ENCODE peak calls at places on chromosomes 6 and 20, in seven cellular contexts. One of them, this sample, is unnamed.

GRCh38 chr6:3549314-3549940 is 92.6 kb upstream of the SLC22A23 start:
- ATAC-seq in activated naive CD4-positive, alpha-beta T cell treated with anti-CD3 and anti-CD28 coated beads, Interleukin-2, amount 50 U/mL, for 72 hours: no peak
- ATAC-seq in left lung: no peak
- ATAC-seq in heart left ventricle: no peak
- ATAC-seq in activated T-cell treated with anti-CD3 and anti-CD28 coated beads, Interleukin-2, amount 50 U/mL, for 72 hours: no peak
- ATAC-seq in Panc1: no peak
- ATAC-seq in activated naive CD8-positive, alpha-beta T cell treated with anti-CD3 and anti-CD28 coated beads, Interleukin-2, amount 50 U/mL, for 24 hours: no peak
- ATAC-seq in this sample: no peak

GRCh38 chr6:85372188-85372914 is 77.5 kb upstream of the NT5E start:
- ATAC-seq in activated naive CD4-positive, alpha-beta T cell treated with anti-CD3 and anti-CD28 coated beads, Interleukin-2, amount 50 U/mL, for 72 hours: no peak
- ATAC-seq in left lung: no peak
- ATAC-seq in heart left ventricle: no peak
- ATAC-seq in activated T-cell treated with anti-CD3 and anti-CD28 coated beads, Interleukin-2, amount 50 U/mL, for 72 hours: no peak
- ATAC-seq in Panc1: no peak
- ATAC-seq in activated naive CD8-positive, alpha-beta T cell treated with anti-CD3 and anti-CD28 coated beads, Interleukin-2, amount 50 U/mL, for 24 hours: peak
- ATAC-seq in this sample: no peak

GRCh38 chr20:3739926-3740599 is 7.6 kb downstream of the HSPA12B start:
- ATAC-seq in activated naive CD4-positive, alpha-beta T cell treated with anti-CD3 and anti-CD28 coated beads, Interleukin-2, amount 50 U/mL, for 72 hours: no peak
- ATAC-seq in left lung: no peak
- ATAC-seq in heart left ventricle: no peak
- ATAC-seq in activated T-cell treated with anti-CD3 and anti-CD28 coated beads, Interleukin-2, amount 50 U/mL, for 72 hours: no peak
- ATAC-seq in Panc1: peak
- ATAC-seq in activated naive CD8-positive, alpha-beta T cell treated with anti-CD3 and anti-CD28 coated beads, Interleukin-2, amount 50 U/mL, for 24 hours: no peak
- ATAC-seq in this sample: no peak

GRCh38 chr20:26209171-26209941 is 512.7 kb upstream of the ZNF337 start:
- ATAC-seq in activated naive CD4-positive, alpha-beta T cell treated with anti-CD3 and anti-CD28 coated beads, Interleukin-2, amount 50 U/mL, for 72 hours: peak
- ATAC-seq in left lung: peak
- ATAC-seq in heart left ventricle: no peak
- ATAC-seq in activated T-cell treated with anti-CD3 and anti-CD28 coated beads, Interleukin-2, amount 50 U/mL, for 72 hours: peak
- ATAC-seq in Panc1: no peak
- ATAC-seq in activated naive CD8-positive, alpha-beta T cell treated with anti-CD3 and anti-CD28 coated beads, Interleukin-2, amount 50 U/mL, for 24 hours: no peak
- ATAC-seq in this sample: no peak

GRCh38 chr20:22663528-22664025 is 79.2 kb upstream of the FOXA2 start:
- ATAC-seq in activated naive CD4-positive, alpha-beta T cell treated with anti-CD3 and anti-CD28 coated beads, Interleukin-2, amount 50 U/mL, for 72 hours: no peak
- ATAC-seq in left lung: no peak
- ATAC-seq in heart left ventricle: no peak
- ATAC-seq in activated T-cell treated with anti-CD3 and anti-CD28 coated beads, Interleukin-2, amount 50 U/mL, for 72 hours: no peak
- ATAC-seq in Panc1: no peak
- ATAC-seq in activated naive CD8-positive, alpha-beta T cell treated with anti-CD3 and anti-CD28 coated beads, Interleukin-2, amount 50 U/mL, for 24 hours: no peak
- ATAC-seq in this sample: no peak

GRCh38 chr20:35711588-35712209 is 12.5 kb downstream of the ROMO1 start:
- ATAC-seq in activated naive CD4-positive, alpha-beta T cell treated with anti-CD3 and anti-CD28 coated beads, Interleukin-2, amount 50 U/mL, for 72 hours: peak
- ATAC-seq in left lung: no peak
- ATAC-seq in heart left ventricle: no peak
- ATAC-seq in activated T-cell treated with anti-CD3 and anti-CD28 coated beads, Interleukin-2, amount 50 U/mL, for 72 hours: peak
- ATAC-seq in Panc1: no peak
- ATAC-seq in activated naive CD8-positive, alpha-beta T cell treated with anti-CD3 and anti-CD28 coated beads, Interleukin-2, amount 50 U/mL, for 24 hours: peak
- ATAC-seq in this sample: peak

GRCh38 chr20:36604952-36605308 is 649 bp upstream of the RAB5IF start:
- ATAC-seq in activated naive CD4-positive, alpha-beta T cell treated with anti-CD3 and anti-CD28 coated beads, Interleukin-2, amount 50 U/mL, for 72 hours: peak
- ATAC-seq in left lung: peak
- ATAC-seq in heart left ventricle: no peak
- ATAC-seq in activated T-cell treated with anti-CD3 and anti-CD28 coated beads, Interleukin-2, amount 50 U/mL, for 72 hours: peak
- ATAC-seq in Panc1: peak
- ATAC-seq in activated naive CD8-positive, alpha-beta T cell treated with anti-CD3 and anti-CD28 coated beads, Interleukin-2, amount 50 U/mL, for 24 hours: peak
- ATAC-seq in this sample: peak

GRCh38 chr6:90098637-90099036 is 198.0 kb downstream of the BACH2 start:
- ATAC-seq in activated naive CD4-positive, alpha-beta T cell treated with anti-CD3 and anti-CD28 coated beads, Interleukin-2, amount 50 U/mL, for 72 hours: no peak
- ATAC-seq in left lung: peak
- ATAC-seq in heart left ventricle: no peak
- ATAC-seq in activated T-cell treated with anti-CD3 and anti-CD28 coated beads, Interleukin-2, amount 50 U/mL, for 72 hours: no peak
- ATAC-seq in Panc1: no peak
- ATAC-seq in activated naive CD8-positive, alpha-beta T cell treated with anti-CD3 and anti-CD28 coated beads, Interleukin-2, amount 50 U/mL, for 24 hours: no peak
- ATAC-seq in this sample: no peak

GRCh38 chr20:47782091-47782490 is 3.2 kb downstream of the SULF2 start:
- ATAC-seq in activated naive CD4-positive, alpha-beta T cell treated with anti-CD3 and anti-CD28 coated beads, Interleukin-2, amount 50 U/mL, for 72 hours: no peak
- ATAC-seq in left lung: no peak
- ATAC-seq in heart left ventricle: no peak
- ATAC-seq in activated T-cell treated with anti-CD3 and anti-CD28 coated beads, Interleukin-2, amount 50 U/mL, for 72 hours: no peak
- ATAC-seq in Panc1: no peak
- ATAC-seq in activated naive CD8-positive, alpha-beta T cell treated with anti-CD3 and anti-CD28 coated beads, Interleukin-2, amount 50 U/mL, for 24 hours: no peak
- ATAC-seq in this sample: no peak

GRCh38 chr6:1604991-1605821 is 4.5 kb upstream of the FOXC1 start:
- ATAC-seq in activated naive CD4-positive, alpha-beta T cell treated with anti-CD3 and anti-CD28 coated beads, Interleukin-2, amount 50 U/mL, for 72 hours: no peak
- ATAC-seq in left lung: peak
- ATAC-seq in heart left ventricle: no peak
- ATAC-seq in activated T-cell treated with anti-CD3 and anti-CD28 coated beads, Interleukin-2, amount 50 U/mL, for 72 hours: no peak
- ATAC-seq in Panc1: no peak
- ATAC-seq in activated naive CD8-positive, alpha-beta T cell treated with anti-CD3 and anti-CD28 coated beads, Interleukin-2, amount 50 U/mL, for 24 hours: no peak
- ATAC-seq in this sample: peak

GRCh38 chr6:20866038-20866437 is 331.8 kb downstream of the CDKAL1 start:
- ATAC-seq in activated naive CD4-positive, alpha-beta T cell treated with anti-CD3 and anti-CD28 coated beads, Interleukin-2, amount 50 U/mL, for 72 hours: no peak
- ATAC-seq in left lung: no peak
- ATAC-seq in heart left ventricle: no peak
- ATAC-seq in activated T-cell treated with anti-CD3 and anti-CD28 coated beads, Interleukin-2, amount 50 U/mL, for 72 hours: no peak
- ATAC-seq in Panc1: no peak
- ATAC-seq in activated naive CD8-positive, alpha-beta T cell treated with anti-CD3 and anti-CD28 coated beads, Interleukin-2, amount 50 U/mL, for 24 hours: no peak
- ATAC-seq in this sample: no peak

GRCh38 chr20:51444472-51444871 is 98.0 kb downstream of the NFATC2 start:
- ATAC-seq in activated naive CD4-positive, alpha-beta T cell treated with anti-CD3 and anti-CD28 coated beads, Interleukin-2, amount 50 U/mL, for 72 hours: no peak
- ATAC-seq in left lung: no peak
- ATAC-seq in heart left ventricle: no peak
- ATAC-seq in activated T-cell treated with anti-CD3 and anti-CD28 coated beads, Interleukin-2, amount 50 U/mL, for 72 hours: no peak
- ATAC-seq in Panc1: no peak
- ATAC-seq in activated naive CD8-positive, alpha-beta T cell treated with anti-CD3 and anti-CD28 coated beads, Interleukin-2, amount 50 U/mL, for 24 hours: no peak
- ATAC-seq in this sample: no peak

GRCh38 chr6:55950071-55950814 is 74.9 kb upstream of the BMP5 start:
- ATAC-seq in activated naive CD4-positive, alpha-beta T cell treated with anti-CD3 and anti-CD28 coated beads, Interleukin-2, amount 50 U/mL, for 72 hours: no peak
- ATAC-seq in left lung: no peak
- ATAC-seq in heart left ventricle: no peak
- ATAC-seq in activated T-cell treated with anti-CD3 and anti-CD28 coated beads, Interleukin-2, amount 50 U/mL, for 72 hours: no peak
- ATAC-seq in Panc1: no peak
- ATAC-seq in activated naive CD8-positive, alpha-beta T cell treated with anti-CD3 and anti-CD28 coated beads, Interleukin-2, amount 50 U/mL, for 24 hours: no peak
- ATAC-seq in this sample: no peak

GRCh38 chr20:33554914-33555420 is 65.1 kb downstream of the CBFA2T2 start:
- ATAC-seq in activated naive CD4-positive, alpha-beta T cell treated with anti-CD3 and anti-CD28 coated beads, Interleukin-2, amount 50 U/mL, for 72 hours: peak
- ATAC-seq in left lung: peak
- ATAC-seq in heart left ventricle: peak
- ATAC-seq in activated T-cell treated with anti-CD3 and anti-CD28 coated beads, Interleukin-2, amount 50 U/mL, for 72 hours: peak
- ATAC-seq in Panc1: peak
- ATAC-seq in activated naive CD8-positive, alpha-beta T cell treated with anti-CD3 and anti-CD28 coated beads, Interleukin-2, amount 50 U/mL, for 24 hours: peak
- ATAC-seq in this sample: peak

GRCh38 chr6:34475167-34476047 is 9.5 kb downstream of the PACSIN1 start:
- ATAC-seq in activated naive CD4-positive, alpha-beta T cell treated with anti-CD3 and anti-CD28 coated beads, Interleukin-2, amount 50 U/mL, for 72 hours: peak
- ATAC-seq in left lung: no peak
- ATAC-seq in heart left ventricle: no peak
- ATAC-seq in activated T-cell treated with anti-CD3 and anti-CD28 coated beads, Interleukin-2, amount 50 U/mL, for 72 hours: no peak
- ATAC-seq in Panc1: no peak
- ATAC-seq in activated naive CD8-positive, alpha-beta T cell treated with anti-CD3 and anti-CD28 coated beads, Interleukin-2, amount 50 U/mL, for 24 hours: no peak
- ATAC-seq in this sample: no peak

GRCh38 chr6:124655856-124656255 is 306.4 kb upstream of the RNF217 start:
- ATAC-seq in activated naive CD4-positive, alpha-beta T cell treated with anti-CD3 and anti-CD28 coated beads, Interleukin-2, amount 50 U/mL, for 72 hours: no peak
- ATAC-seq in left lung: no peak
- ATAC-seq in heart left ventricle: no peak
- ATAC-seq in activated T-cell treated with anti-CD3 and anti-CD28 coated beads, Interleukin-2, amount 50 U/mL, for 72 hours: no peak
- ATAC-seq in Panc1: no peak
- ATAC-seq in activated naive CD8-positive, alpha-beta T cell treated with anti-CD3 and anti-CD28 coated beads, Interleukin-2, amount 50 U/mL, for 24 hours: no peak
- ATAC-seq in this sample: no peak

This sample was measured in activated T-helper 17 cell treated with anti-CD3 and anti-CD28 coated beads, Interleukin-2, amount 50 U/mL, for 72 hours.